ENCODE peak calls at places on chromosomes 12 and 14, in six cellular contexts. I, S, C, Y, U and D are unnamed samples.

GRCh38 chr12:129067482-129067881 is 214.2 kb downstream of the GLT1D1 start:
- DNase-seq in U (no peak), S (no peak), C (peak; percentile 10), Y (no peak), I (no peak), D (no peak)

GRCh38 chr12:68771223-68771925 is 25.4 kb downstream of the SLC35E3 start:
- DNase-seq in U (no peak), I (no peak), S (no peak), C (no peak), Y (no peak), D (no peak)

GRCh38 chr12:132226604-132227003 is 82.3 kb downstream of the NOC4L start:
- DNase-seq in C (no peak), I (no peak), Y (no peak), U (no peak), S (no peak), D (no peak)

GRCh38 chr12:132559652-132560420 is 50.5 kb downstream of the LRCOL1 start:
- DNase-seq in Y (no peak), S (peak; percentile 22), I (no peak), C (peak; percentile 55), U (no peak), D (no peak)

GRCh38 chr12:123024819-123025391 is 44.4 kb downstream of the ARL6IP4 start:
- DNase-seq in Y (no peak), U (no peak), S (no peak), I (no peak), C (peak; percentile 14), D (peak; percentile 22)

GRCh38 chr12:42790761-42791151 is 201.2 kb upstream of the PRICKLE1 start:
- DNase-seq in C (no peak), Y (no peak), U (no peak), I (no peak), S (peak; percentile 9), D (no peak)

GRCh38 chr12:50981319-50982239 is 29.2 kb downstream of the HIGD1C start:
- DNase-seq in Y (no peak), I (no peak), S (no peak), C (peak; percentile 28), U (no peak), D (no peak)

GRCh38 chr12:48818831-48819590 is 715 bp downstream of the CACNB3 start:
- DNase-seq in S (no peak), C (no peak), Y (no peak), U (peak; percentile 39), I (no peak), D (no peak)

GRCh38 chr12:96422192-96422591 is 22.0 kb upstream of the CDK17 start:
- DNase-seq in I (no peak), Y (no peak), S (no peak), U (no peak), C (no peak), D (no peak)

GRCh38 chr12:8032242-8033152 is at the start of gene FOXJ2:
- DNase-seq in Y (peak; percentile 86), I (peak; percentile 69), S (peak; percentile 81), C (peak; percentile 75), U (peak; percentile 78), D (peak; percentile 87)

GRCh38 chr14:64778114-64778754 is 74.0 kb downstream of the PLEKHG3 start:
- DNase-seq in S (peak; percentile 82), C (no peak), Y (no peak), U (no peak), I (no peak), D (peak; percentile 62)

GRCh38 chr12:6962285-6963015 is 8.0 kb downstream of the PHB2 start:
- DNase-seq in Y (peak; percentile 87), I (no peak), U (no peak), S (no peak), C (peak; percentile 95), D (no peak)

GRCh38 chr14:102913341-102914211 is 8.9 kb upstream of the AMN start:
- DNase-seq in I (no peak), Y (peak; percentile 42), U (no peak), C (no peak), S (no peak), D (peak; percentile 63)

GRCh38 chr12:15520844-15521243 is 198.5 kb downstream of the PTPRO start:
- DNase-seq in I (no peak), U (no peak), Y (no peak), C (no peak), S (no peak), D (no peak)

GRCh38 chr12:69332815-69333358 is 15.3 kb upstream of the LYZ start:
- DNase-seq in C (peak; percentile 76), U (no peak), I (no peak), Y (no peak), S (no peak), D (no peak)

GRCh38 chr14:43914041-43914693 is 592.9 kb downstream of the FSCB start:
- DNase-seq in U (no peak), S (no peak), Y (no peak), C (no peak), I (no peak), D (peak; percentile 28)

GRCh38 chr12:57522887-57523705 is 472 bp downstream of the MBD6 start:
- DNase-seq in S (peak; percentile 65), Y (peak; percentile 86), C (peak; percentile 44), I (peak; percentile 52), U (no peak), D (peak; percentile 88)

GRCh38 chr12:48580831-48581230 is 11.0 kb upstream of the LALBA start:
- DNase-seq in S (no peak), C (no peak), Y (no peak), I (no peak), U (no peak), D (no peak)

GRCh38 chr12:79897617-79898016 is 37.3 kb downstream of the PPP1R12A start:
- DNase-seq in I (no peak), Y (no peak), S (no peak), C (no peak), U (no peak), D (no peak)

GRCh38 chr14:50530794-50531193 is 1.6 kb downstream of the MAP4K5 start:
- DNase-seq in S (no peak), I (no peak), Y (no peak), U (no peak), C (no peak), D (no peak)

GRCh38 chr12:110856517-110856916 is 9.7 kb downstream of the CCDC63 start:
- DNase-seq in Y (no peak), S (peak; percentile 21), I (no peak), U (no peak), C (no peak), D (no peak)

GRCh38 chr12:18552829-18553228 is 185.0 kb downstream of the PLCZ1 start:
- DNase-seq in C (no peak), U (no peak), S (no peak), Y (no peak), I (no peak), D (no peak)

GRCh38 chr12:49059063-49059384 is 1.6 kb downstream of the KMT2D start:
- DNase-seq in I (no peak), Y (no peak), S (no peak), C (no peak), U (no peak), D (no peak)

DNA sequence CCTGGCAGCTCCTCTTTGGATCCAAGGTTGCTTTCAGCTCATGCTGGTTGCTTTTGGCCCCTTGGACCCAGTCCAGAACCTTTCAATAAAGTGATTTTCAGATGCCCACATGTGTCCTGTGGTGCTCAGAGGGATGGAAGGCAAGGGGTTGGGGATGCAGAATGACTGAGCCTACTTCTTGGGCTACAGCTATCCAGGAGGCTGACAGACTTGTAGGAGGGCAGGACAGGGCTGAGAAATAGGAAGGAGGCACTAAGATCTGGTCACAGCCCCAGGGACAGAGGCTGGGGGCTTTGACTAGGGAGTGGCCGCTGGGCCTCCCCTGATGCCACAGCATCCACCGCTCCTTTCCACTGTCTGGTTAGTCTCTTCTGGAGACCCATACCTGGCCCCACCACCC is 1.2 kb upstream of the HOXC11 start:
- DNase-seq in U (no peak), C (no peak), S (no peak), Y (no peak), I (no peak), D (no peak)
- H3K4me1 ChIP-seq in U (peaks cover 21% of the 10 kb centered on the region), C (no peaks in the 10 kb centered on the region), S (peaks cover 9% of the 10 kb centered on the region), Y (peaks cover 12% of the 10 kb centered on the region), I (peaks cover 30% of the 10 kb centered on the region), D (no peaks in the 10 kb centered on the region)

DNA sequence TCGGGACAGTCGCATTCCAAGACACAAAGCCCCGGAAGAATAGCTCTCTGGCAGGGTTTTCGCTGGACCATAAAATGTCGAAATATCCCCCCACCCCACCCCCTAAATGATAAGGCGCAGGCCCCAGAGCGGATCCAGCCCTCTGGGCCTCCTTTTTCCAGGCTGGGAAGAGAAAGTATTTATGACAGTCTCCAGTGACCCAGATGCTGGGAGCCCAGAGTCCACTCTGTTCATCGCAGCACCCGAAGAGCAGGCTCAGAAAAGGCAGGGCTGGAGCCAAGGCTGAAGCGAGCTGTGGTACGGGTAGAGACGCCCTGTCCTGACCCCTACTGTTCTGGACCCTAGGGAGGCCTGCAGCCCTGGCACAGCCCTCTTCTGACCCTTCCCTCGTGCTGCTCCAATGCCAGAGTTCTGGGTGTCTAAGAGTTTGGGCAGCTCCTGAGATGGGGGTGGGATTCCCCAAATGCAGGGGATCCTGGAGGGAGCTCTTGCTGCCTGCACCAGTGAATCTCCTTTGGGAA is 2.0 kb upstream of the HOXC8 start:
- DNase-seq in S (no peak), I (no peak), Y (no peak), C (no peak), U (no peak), D (peak; percentile 25)
- H3K4me3 ChIP-seq in S (no peak overlapping the region), I (no peak overlapping the region), Y (peak overlapping the region; percentile 44), C (no peak overlapping the region), U (no peak overlapping the region), D (no peak overlapping the region)

GRCh38 chr14:104091927-104092771 is 6.6 kb downstream of the ASPG start:
- DNase-seq in C (no peak), U (no peak), S (no peak), I (no peak), Y (peak; percentile 40), D (peak; percentile 71)

GRCh38 chr14:104087981-104088850 is 2.7 kb downstream of the ASPG start:
- DNase-seq in S (no peak), I (no peak), U (no peak), C (peak; percentile 90), Y (no peak), D (peak; percentile 32)

GRCh38 chr14:104087505-104087904 is 2.0 kb downstream of the ASPG start:
- DNase-seq in C (no peak), S (no peak), Y (peak; percentile 43), U (no peak), I (no peak), D (no peak)

GRCh38 chr14:104091061-104091926 is 5.8 kb downstream of the ASPG start:
- DNase-seq in Y (peak; percentile 39), C (no peak), U (no peak), S (no peak), I (no peak), D (peak; percentile 57)

DNA sequence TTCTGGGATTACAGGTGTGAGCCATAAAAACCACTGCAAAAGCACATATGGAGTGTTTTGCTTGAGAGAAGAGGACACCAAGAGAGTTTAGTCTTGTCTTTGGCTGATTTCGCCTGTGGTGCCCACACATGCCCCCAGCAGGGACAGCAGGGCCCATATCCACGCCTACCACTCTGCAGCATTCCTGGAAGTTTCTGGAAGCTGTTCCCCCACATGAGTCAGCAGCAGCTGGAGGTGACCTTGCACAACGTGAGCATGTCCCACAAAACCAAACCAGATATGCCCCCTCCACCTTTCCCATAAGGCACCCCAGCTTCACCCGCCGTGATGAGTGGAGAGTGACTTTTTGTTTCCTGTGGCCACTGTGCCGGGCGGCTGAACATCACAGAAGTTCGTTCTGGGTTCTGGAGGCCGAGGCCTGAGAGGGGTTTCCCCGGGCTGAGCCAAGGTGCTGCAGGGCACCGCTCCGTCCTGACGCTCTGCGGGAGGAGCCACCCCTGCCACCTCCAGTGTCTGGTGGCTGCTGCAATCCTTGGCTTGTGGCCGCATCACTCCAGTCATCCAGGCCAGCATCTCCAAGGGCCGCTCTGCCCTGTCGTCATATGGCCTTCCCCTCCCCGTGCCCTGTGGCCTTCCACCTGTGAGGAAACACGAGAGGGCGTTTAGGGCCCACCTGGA is 4.7 kb downstream of the ASPG start:
- DNase-seq in S (no peak), C (no peak), U (no peak), Y (no peak), I (no peak), D (no peak)
- H3K4me1 ChIP-seq in S (no peaks in the 10 kb centered on the region), C (peaks cover 12% of the 10 kb centered on the region), U (no peaks in the 10 kb centered on the region), Y (peaks cover 6% of the 10 kb centered on the region), I (peaks cover 8% of the 10 kb centered on the region), D (no peaks in the 10 kb centered on the region)

GRCh38 chr12:45235087-45236025 is 19.5 kb downstream of the ANO6 start:
- DNase-seq in I (no peak), C (peak; percentile 45), S (no peak), Y (peak; percentile 49), U (no peak), D (no peak)
- H3K4me3 ChIP-seq in I (no peak overlapping the region), C (no peak overlapping the region), S (no peak overlapping the region), Y (no peak overlapping the region), U (no peak overlapping the region), D (no peak overlapping the region)